ENCODE peak calls at places on chromosomes 5 and 9, in nine cellular contexts. O is CD4-positive, CD25-positive, alpha-beta regulatory T cell; U is esophagus muscularis mucosa; L is adipocyte; K is CD8-positive, alpha-beta T cell; E is AG04450; P is upper lobe of right lung; T is breast epithelium; V is GM23248. D is an unnamed sample. For H3K27me3, the result is how much of the 10 kb centered on the place peaks cover.

GRCh38 chr9:81526587-81526986 is 162.8 kb downstream of the TLE1 start:
- DNase-seq in P (no peak), O (no peak), E (peak), L (peak), V (peak), T (no peak), U (no peak), K (no peak), D (peak)

GRCh38 chr5:124952079-124952478 is 205.6 kb upstream of the ZNF608 start:
- DNase-seq in O (no peak), T (no peak), K (no peak), L (no peak), V (no peak), P (no peak), U (no peak), E (no peak), D (peak)

GRCh38 chr5:170164087-170164486 is 58.4 kb downstream of the FOXI1 start:
- DNase-seq in L (no peak), T (no peak), V (no peak), K (no peak), E (no peak), P (no peak), O (no peak), U (no peak), D (no peak)

GRCh38 chr9:33196736-33197135 is 29.6 kb upstream of the B4GALT1 start:
- DNase-seq in O (no peak), L (peak), U (no peak), P (no peak), K (no peak), E (no peak), T (no peak), V (peak), D (no peak)

GRCh38 chr5:73498057-73498992 is at the start of gene BTF3:
- DNase-seq in K (peak), V (peak), T (peak), O (peak), U (peak), E (peak), L (peak), P (peak), D (peak)

GRCh38 chr9:91783876-91784672 is 166.0 kb downstream of the ROR2 start:
- DNase-seq in P (no peak), T (no peak), K (no peak), O (no peak), L (no peak), V (no peak), E (no peak), U (no peak), D (no peak)

GRCh38 chr5:75185763-75186162 is 50.9 kb downstream of the ANKRD31 start:
- DNase-seq in E (no peak), U (no peak), L (no peak), K (no peak), O (no peak), P (no peak), T (no peak), V (no peak), D (no peak)

GRCh38 chr5:51618234-51618633 is 235.0 kb downstream of the ISL1 start:
- DNase-seq in K (no peak), U (no peak), E (no peak), P (no peak), O (no peak), L (no peak), T (no peak), V (no peak), D (no peak)

GRCh38 chr5:118326496-118327045 is 661.8 kb downstream of the DTWD2 start:
- DNase-seq in O (no peak), V (no peak), E (no peak), L (peak), P (no peak), T (no peak), U (no peak), K (no peak), D (peak)

GRCh38 chr9:129140397-129141065 is 29.3 kb downstream of the PTPA start:
- DNase-seq in O (no peak), T (peak), P (peak), U (no peak), V (peak), L (peak), E (no peak), K (no peak), D (peak)

GRCh38 chr5:154819546-154819945 is 30.9 kb downstream of the FAXDC2 start:
- DNase-seq in O (no peak), E (no peak), T (no peak), K (no peak), P (no peak), V (no peak), L (no peak), U (no peak), D (no peak)

GRCh38 chr5:132209901-132210545 is 17.6 kb downstream of the P4HA2 start:
- DNase-seq in T (peak), K (no peak), L (no peak), V (no peak), U (no peak), O (no peak), P (no peak), E (no peak), D (no peak)

GRCh38 chr5:55873234-55873633 is 22.1 kb downstream of the IL31RA start:
- DNase-seq in T (no peak), K (no peak), V (no peak), E (no peak), L (no peak), P (no peak), O (no peak), U (no peak), D (no peak)

GRCh38 chr5:59356813-59357381 is 536.6 kb downstream of the PDE4D start:
- DNase-seq in E (no peak), U (no peak), K (no peak), O (no peak), T (no peak), L (no peak), V (no peak), P (peak), D (no peak)

GRCh38 chr5:181171782-181172181 is 24.4 kb downstream of the OR2V2 start:
- DNase-seq in U (no peak), T (no peak), P (no peak), K (no peak), E (no peak), V (no peak), O (no peak), L (no peak), D (no peak)

GRCh38 chr5:181176258-181176952 is 28.6 kb downstream of the TRIM7 start:
- DNase-seq in P (no peak), K (no peak), O (no peak), E (no peak), U (no peak), L (no peak), T (no peak), V (no peak), D (no peak)

GRCh38 chr5:181170996-181171395 is 23.6 kb downstream of the OR2V2 start:
- DNase-seq in P (no peak), O (no peak), E (no peak), T (no peak), L (no peak), V (peak), U (no peak), K (no peak), D (no peak)

GRCh38 chr5:181173027-181173419 is 25.6 kb downstream of the OR2V2 start:
- DNase-seq in U (no peak), K (no peak), L (no peak), T (no peak), V (no peak), P (no peak), O (no peak), E (no peak), D (no peak)

DNA sequence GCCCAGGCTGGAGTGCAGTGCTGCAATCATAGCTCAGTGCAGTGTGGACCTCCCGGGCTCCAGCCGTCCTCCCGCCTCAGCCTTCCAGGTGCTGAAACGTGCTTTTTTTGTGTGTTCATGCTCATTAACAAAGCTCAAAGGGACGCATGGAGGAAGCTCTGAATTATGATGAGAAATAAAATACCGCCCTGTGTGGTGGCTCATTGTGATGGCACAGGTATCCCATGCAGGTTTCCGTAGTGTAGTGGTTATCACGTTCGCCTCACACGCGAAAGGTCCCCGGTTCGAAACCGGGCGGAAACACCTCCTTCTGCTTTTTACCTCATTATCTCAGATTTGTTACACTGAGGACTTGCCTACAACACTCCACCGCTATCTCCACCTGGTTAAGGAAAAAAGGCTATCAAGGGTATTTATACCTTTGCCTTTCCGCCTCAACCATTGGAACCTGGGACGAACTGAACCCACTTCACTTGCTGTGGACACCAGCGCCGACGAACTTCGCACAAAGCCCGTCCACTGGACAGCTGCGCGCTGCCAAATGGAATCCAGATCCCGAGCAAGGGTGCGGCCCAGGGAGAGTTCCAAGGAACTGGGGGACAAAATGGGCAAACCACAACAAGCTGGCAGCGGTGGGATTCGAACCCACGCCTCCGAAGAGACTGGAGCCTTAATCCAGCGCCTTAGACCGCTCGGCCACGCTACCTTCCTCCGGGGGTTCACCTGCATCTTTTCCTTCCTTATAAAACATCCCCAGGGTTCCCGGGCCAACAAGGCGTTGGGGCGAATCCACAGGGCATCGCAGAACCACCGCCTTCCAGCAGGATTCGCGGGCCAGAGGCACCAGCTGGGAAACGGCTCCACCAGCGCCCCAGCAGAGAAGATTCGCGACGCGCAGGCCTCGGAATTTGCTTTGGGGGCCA is 26.3 kb downstream of the OR2V2 start:
- DNase-seq in V (peak), T (no peak), U (no peak), L (no peak), K (no peak), O (no peak), P (no peak), E (no peak), D (peak)
- H3K27me3 ChIP-seq in V (under half), T (half or more), U (under half), L (under half), K (under half), O (under half), P (half or more), E (under half), D (under half)

GRCh38 chr9:126703330-126704156 is 89.8 kb downstream of the LMX1B start:
- DNase-seq in P (peak), U (no peak), K (no peak), L (no peak), V (no peak), T (no peak), O (no peak), E (no peak), D (no peak)

GRCh38 chr9:126705311-126705766 is 91.6 kb downstream of the LMX1B start:
- DNase-seq in U (peak), K (peak), E (no peak), L (peak), P (peak), T (peak), O (peak), V (peak), D (peak)

GRCh38 chr9:126702501-126703329 is 89.0 kb downstream of the LMX1B start:
- DNase-seq in T (no peak), P (peak), O (no peak), U (no peak), L (peak), K (no peak), V (peak), E (no peak), D (no peak)

GRCh38 chr9:126705767-126706697 is 92.3 kb downstream of the LMX1B start:
- DNase-seq in U (peak), E (no peak), L (peak), O (peak), K (peak), T (peak), V (peak), P (peak), D (peak)

DNA sequence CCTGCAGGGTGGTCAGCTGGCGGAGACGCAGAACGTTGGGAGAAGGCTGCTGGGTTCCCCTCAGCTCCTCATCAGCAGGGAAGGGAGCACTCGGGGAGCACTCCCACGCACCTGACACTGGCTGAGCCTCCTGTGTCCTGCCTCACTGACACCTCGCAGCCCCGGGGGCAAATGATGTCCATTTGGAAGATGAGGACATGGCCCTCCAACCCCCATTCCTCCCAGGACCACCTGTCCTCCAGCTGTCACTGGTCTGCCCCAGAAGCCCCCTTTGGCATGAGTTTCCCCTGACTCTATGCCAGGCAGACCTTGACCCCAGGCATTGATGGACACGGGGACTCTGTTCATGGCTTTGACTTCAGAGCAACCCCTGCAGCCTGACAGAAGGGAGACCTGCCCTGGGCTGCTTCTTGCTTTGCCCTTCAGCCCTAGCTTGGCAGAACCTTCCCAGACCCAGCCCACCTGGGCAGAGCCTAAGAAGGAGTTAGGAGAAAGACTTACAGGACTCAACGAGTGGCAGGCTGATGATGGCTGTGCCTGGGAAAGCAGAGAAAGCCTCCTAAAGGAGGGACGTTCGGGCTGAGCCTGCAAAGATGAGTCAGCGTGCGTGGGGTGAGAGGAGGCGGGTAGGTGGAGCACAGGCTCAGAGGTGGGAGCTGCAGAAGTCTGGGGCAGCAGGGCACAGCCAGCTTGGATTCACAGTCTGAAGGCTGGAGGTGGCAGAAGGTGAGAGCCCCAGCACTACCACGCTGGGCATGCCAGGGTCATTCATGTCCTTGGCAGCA is 90.6 kb downstream of the LMX1B start:
- DNase-seq in K (no peak), U (no peak), L (peak), P (peak), T (peak), O (no peak), E (no peak), V (peak), D (peak)
- H3K27me3 ChIP-seq in K (under half), U (under half), L (half or more), P (under half), T (under half), O (under half), E (under half), V (under half), D (under half)

GRCh38 chr9:36832232-36832795 is 201.8 kb downstream of the PAX5 start:
- DNase-seq in K (no peak), L (no peak), E (no peak), P (peak), U (no peak), V (no peak), O (no peak), T (no peak), D (no peak)
- H3K27me3 ChIP-seq in K (under half), L (under half), E (under half), P (under half), U (under half), V (under half), O (under half), T (under half), D (under half)

DNA sequence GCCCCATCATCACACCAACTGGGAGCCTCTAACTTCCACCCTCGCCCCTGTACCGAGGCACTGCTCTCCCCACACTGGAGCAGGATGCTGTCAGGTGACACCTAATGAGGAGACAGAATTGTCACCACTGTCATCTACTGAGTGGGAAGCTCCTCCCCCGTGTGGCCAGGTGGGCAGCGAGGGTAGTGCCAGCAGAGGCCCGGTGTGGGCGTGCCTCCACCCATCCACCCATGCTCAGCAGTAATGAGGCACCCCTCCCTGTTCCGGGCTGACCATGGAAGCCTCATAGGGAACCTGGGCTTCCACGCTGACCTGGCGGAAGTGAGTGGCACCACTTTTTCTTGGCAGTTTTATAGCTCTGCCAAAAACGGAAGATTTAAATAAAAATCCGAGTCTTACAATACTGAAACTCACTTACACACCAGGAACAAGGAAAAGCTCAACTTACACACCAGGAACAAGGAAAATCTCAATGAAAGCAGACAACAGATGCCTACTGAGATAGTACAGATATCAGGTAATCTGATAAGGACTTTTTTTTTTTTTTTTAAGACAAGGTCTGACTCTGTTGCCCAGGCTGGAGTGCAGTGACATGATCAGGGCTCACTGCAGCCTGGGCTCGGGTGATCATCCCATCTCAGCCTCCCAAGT is 30.6 kb upstream of the ASS1 start:
- DNase-seq in V (no peak), E (no peak), O (no peak), T (no peak), K (no peak), L (no peak), P (no peak), U (no peak), D (no peak)
- H3K27me3 ChIP-seq in V (under half), E (under half), O (under half), T (under half), K (under half), L (under half), P (under half), U (under half), D (under half)

GRCh38 chr9:115012476-115012875 is 82.1 kb upstream of the TNFSF8 start:
- DNase-seq in P (no peak), K (no peak), L (no peak), T (no peak), E (no peak), U (no peak), O (no peak), V (no peak), D (no peak)

GRCh38 chr9:115006660-115007059 is 76.3 kb upstream of the TNFSF8 start:
- DNase-seq in P (no peak), U (no peak), E (peak), L (peak), O (no peak), K (no peak), V (peak), T (no peak), D (peak)

GRCh38 chr9:115004535-115004934 is 74.1 kb upstream of the TNFSF8 start:
- DNase-seq in V (peak), P (no peak), E (no peak), O (no peak), K (no peak), U (no peak), L (no peak), T (no peak), D (no peak)

GRCh38 chr9:115013998-115014397 is 83.6 kb upstream of the TNFSF8 start:
- DNase-seq in K (peak), V (peak), L (peak), P (peak), U (no peak), T (peak), O (peak), E (peak), D (peak)

DNA sequence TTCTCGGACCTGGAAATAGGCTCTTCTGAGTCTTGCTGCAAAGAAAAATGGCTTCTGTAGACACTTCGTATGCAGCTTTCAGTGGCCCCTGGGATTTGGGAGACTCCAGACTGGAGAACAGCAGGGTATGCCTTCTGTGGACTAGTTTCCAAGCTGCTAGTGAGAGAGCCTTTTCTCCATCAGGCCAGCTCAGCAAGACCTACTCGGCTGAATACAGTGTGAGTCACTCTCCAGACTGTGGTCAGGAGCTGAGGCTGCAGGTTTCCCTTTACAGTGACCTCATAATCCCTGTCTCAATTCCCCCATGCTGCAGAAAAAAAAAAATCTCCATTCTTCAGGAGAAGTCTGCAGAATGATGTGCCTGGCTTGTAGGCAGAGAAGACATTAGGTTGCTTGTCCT is 78.1 kb upstream of the TNFSF8 start:
- DNase-seq in T (no peak), E (peak), O (no peak), U (no peak), P (no peak), L (peak), V (peak), K (no peak), D (peak)
- H3K27me3 ChIP-seq in T (under half), E (under half), O (under half), U (under half), P (under half), L (under half), V (under half), K (under half), D (under half)

GRCh38 chr5:88680253-88681132 is 202.5 kb downstream of the MEF2C start:
- DNase-seq in L (peak), E (no peak), K (peak), P (peak), U (no peak), O (peak), V (peak), T (no peak), D (no peak)
- H3K27me3 ChIP-seq in L (half or more), E (half or more), K (half or more), P (half or more), U (under half), O (half or more), V (half or more), T (half or more), D (half or more)

GRCh38 chr5:140806834-140807775 is at the start of gene PCDHA4:
- DNase-seq in U (no peak), P (peak), K (no peak), V (peak), T (no peak), L (no peak), E (no peak), O (no peak), D (no peak)

DNA sequence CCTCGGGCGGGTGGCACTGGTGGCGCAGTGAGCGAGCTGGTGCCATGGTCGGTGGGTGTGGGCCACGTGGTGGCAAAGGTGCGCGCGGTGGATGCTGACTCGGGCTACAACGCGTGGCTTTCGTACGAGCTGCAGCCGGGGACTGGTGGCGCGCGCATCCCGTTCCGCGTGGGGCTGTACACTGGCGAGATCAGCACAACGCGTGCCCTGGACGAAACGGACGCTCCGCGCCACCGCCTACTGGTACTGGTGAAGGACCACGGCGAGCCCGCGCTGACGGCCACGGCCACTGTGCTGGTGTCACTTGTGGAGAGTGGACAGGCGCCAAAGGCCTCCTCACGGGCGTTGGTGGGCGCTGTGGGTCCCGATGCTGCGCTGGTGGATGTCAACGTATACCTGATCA is 2.0 kb downstream of the PCDHA4 start:
- DNase-seq in L (no peak), U (no peak), O (no peak), E (no peak), K (no peak), P (peak), T (no peak), V (no peak), D (no peak)
- H3K27me3 ChIP-seq in L (under half), U (under half), O (under half), E (under half), K (under half), P (under half), T (under half), V (under half), D (under half)

D was measured in brain microvascular endothelial cell.